ENCODE peak calls at places on chromosomes 11 and 22, in nine cellular contexts. Q, A, C, S, T, N, M, K and B are unnamed samples.

GRCh38 chr11:119790476-119790875 is 61.5 kb upstream of the NECTIN1 start:
- DNase-seq in Q (no peak), A (peak; percentile 15), C (no peak), S (no peak), T (no peak), N (no peak), M (no peak), K (no peak), B (no peak)

GRCh38 chr11:119666463-119667131 is 62.4 kb downstream of the NECTIN1 start:
- DNase-seq in Q (peak; percentile 81), A (peak; percentile 91), C (peak; percentile 90), S (peak; percentile 55), T (peak; percentile 76), N (peak; percentile 88), M (peak; percentile 41), K (peak; percentile 63), B (peak; percentile 82)

GRCh38 chr11:11311169-11311568 is 41.9 kb downstream of the CSNK2A3 start:
- DNase-seq in Q (no peak), A (no peak), C (no peak), S (no peak), T (no peak), N (no peak), M (no peak), K (no peak), B (no peak)

GRCh38 chr11:130817608-130817944 is 98.7 kb downstream of the SNX19 start:
- DNase-seq in Q (no peak), A (no peak), C (no peak), S (peak; percentile 72), T (no peak), N (no peak), M (no peak), K (no peak), B (no peak)

GRCh38 chr22:48954781-48955311 is 872.8 kb downstream of the BRD1 start:
- DNase-seq in Q (peak; percentile 27), A (no peak), C (no peak), S (no peak), T (no peak), N (peak; percentile 23), M (no peak), K (no peak), B (no peak)

GRCh38 chr22:18057568-18058209 is 20.1 kb upstream of the PEX26 start:
- DNase-seq in Q (peak; percentile 55), A (no peak), C (no peak), S (peak; percentile 98), T (peak; percentile 72), N (no peak), M (no peak), K (peak; percentile 60), B (no peak)

GRCh38 chr11:105100206-105100605 is 39.4 kb downstream of the CARD18 start:
- DNase-seq in Q (no peak), A (no peak), C (no peak), S (no peak), T (no peak), N (peak; percentile 28), M (no peak), K (no peak), B (no peak)

GRCh38 chr11:32893091-32893946 is 708 bp downstream of the QSER1 start:
- DNase-seq in Q (peak; percentile 35), A (peak; percentile 86), C (peak; percentile 65), S (peak; percentile 45), T (peak; percentile 70), N (peak; percentile 68), M (peak; percentile 74), K (peak; percentile 43), B (peak; percentile 67)

GRCh38 chr11:61838921-61839320 is 10.8 kb downstream of the FADS2 start:
- DNase-seq in Q (no peak), A (no peak), C (no peak), S (no peak), T (no peak), N (no peak), M (no peak), K (no peak), B (no peak)

GRCh38 chr22:36374603-36375024 is 13.2 kb downstream of the MYH9 start:
- DNase-seq in Q (no peak), A (no peak), C (no peak), S (peak; percentile 53), T (peak; percentile 80), N (no peak), M (peak; percentile 66), K (no peak), B (no peak)

GRCh38 chr22:44456661-44457412 is 41.2 kb downstream of the RTL6 start:
- DNase-seq in Q (no peak), A (no peak), C (no peak), S (no peak), T (no peak), N (no peak), M (no peak), K (no peak), B (no peak)

GRCh38 chr22:50507991-50508884 is at the start of gene NCAPH2:
- DNase-seq in Q (peak; percentile 97), A (peak; percentile 97), C (peak; percentile 99), S (peak; percentile 98), T (peak; percentile 96), N (peak; percentile 98), M (peak; percentile 96), K (peak; percentile 85), B (peak; percentile 97)

GRCh38 chr11:61603667-61604066 is 22.8 kb upstream of the SYT7 start:
- DNase-seq in Q (no peak), A (no peak), C (no peak), S (no peak), T (no peak), N (peak; percentile 80), M (no peak), K (no peak), B (no peak)

DNA sequence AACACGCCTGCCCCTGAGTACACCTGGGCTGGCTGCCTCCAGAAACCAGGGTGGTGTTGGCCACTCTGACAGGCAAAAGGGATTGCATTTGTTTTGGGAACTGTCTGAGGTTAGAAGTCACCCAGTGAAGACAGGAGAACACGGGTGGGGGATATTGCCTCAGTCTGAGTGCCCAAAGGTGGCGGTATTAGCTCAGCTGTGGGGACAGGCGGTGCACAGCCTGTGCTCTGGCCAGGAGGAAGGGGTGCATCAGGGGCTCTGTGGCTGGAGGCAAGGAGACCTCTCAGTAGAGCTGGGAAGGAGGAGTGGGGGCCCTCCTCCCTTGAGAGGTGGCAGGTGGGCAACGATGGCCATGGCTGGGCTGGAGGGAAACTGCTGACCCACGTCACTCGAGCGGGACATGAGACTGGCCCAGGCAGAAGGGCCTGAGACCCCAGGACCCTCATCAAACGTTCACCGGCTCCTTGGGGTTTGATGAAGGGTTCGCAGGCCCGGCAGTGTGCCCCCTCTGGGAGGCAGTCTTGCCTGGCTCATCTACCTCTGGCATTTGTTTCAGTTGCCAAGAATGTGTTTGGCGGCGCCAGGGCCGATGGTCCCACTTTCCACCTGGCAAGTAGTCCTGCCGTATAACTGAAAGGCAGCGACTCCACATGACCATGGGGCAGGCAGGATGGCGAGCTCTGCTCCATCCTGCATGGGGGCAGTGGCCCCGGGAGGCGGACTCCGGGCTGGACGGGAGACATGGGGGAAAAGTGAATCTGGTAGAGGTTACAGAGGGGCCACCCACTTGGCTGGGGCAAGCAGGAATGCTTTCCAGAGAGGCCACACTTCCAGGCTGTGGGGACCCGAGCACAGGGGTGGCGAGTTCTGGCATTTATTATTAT is 52.8 kb upstream of the SMIM38 start:
- DNase-seq in Q (no peak), A (peak; percentile 46), C (peak; percentile 42), S (no peak), T (peak; percentile 38), N (no peak), M (no peak), K (no peak), B (no peak)
- TF ChIP-seq CTCF in Q (no peak), A (no peak), C (peak; percentile 7), S (peak; percentile 23), T (peak; percentile 22), N (peak; percentile 39), M (no peak), K (peak; percentile 46), B (no peak)

GRCh38 chr11:13354335-13354734 is 76.7 kb downstream of the BMAL1 start:
- DNase-seq in Q (no peak), A (no peak), C (no peak), S (no peak), T (no peak), N (peak; percentile 70), M (no peak), K (no peak), B (no peak)
- TF ChIP-seq CTCF in Q (no peak), A (no peak), C (no peak), S (peak; percentile 34), T (peak; percentile 35), N (peak; percentile 71), M (no peak), K (peak; percentile 21), B (peak; percentile 28)

GRCh38 chr11:123035831-123036230 is 26.1 kb downstream of the HSPA8 start:
- DNase-seq in Q (no peak), A (no peak), C (no peak), S (no peak), T (no peak), N (no peak), M (no peak), K (no peak), B (no peak)
- TF ChIP-seq CTCF in Q (no peak), A (no peak), C (no peak), S (no peak), T (no peak), N (no peak), M (no peak), K (no peak), B (no peak)

GRCh38 chr22:19891350-19892248 is 36.9 kb upstream of the GNB1L start:
- DNase-seq in Q (no peak), A (no peak), C (no peak), S (peak; percentile 84), T (no peak), N (peak; percentile 83), M (peak; percentile 88), K (no peak), B (no peak)
- TF ChIP-seq CTCF in Q (no peak), A (no peak), C (no peak), S (no peak), T (no peak), N (peak; percentile 35), M (no peak), K (no peak), B (no peak)

GRCh38 chr11:66915866-66916265 is 42.3 kb downstream of the PC start:
- DNase-seq in Q (no peak), A (no peak), C (no peak), S (peak; percentile 62), T (no peak), N (no peak), M (no peak), K (no peak), B (no peak)
- TF ChIP-seq CTCF in Q (no peak), A (no peak), C (no peak), S (no peak), T (no peak), N (no peak), M (no peak), K (no peak), B (no peak)

GRCh38 chr22:30196141-30196866 is 50.3 kb downstream of the LIF start:
- DNase-seq in Q (peak; percentile 81), A (no peak), C (peak; percentile 87), S (peak; percentile 100), T (peak; percentile 97), N (peak; percentile 87), M (peak; percentile 70), K (peak; percentile 83), B (peak; percentile 23)
- TF ChIP-seq CTCF in Q (no peak), A (no peak), C (no peak), S (no peak), T (no peak), N (no peak), M (no peak), K (no peak), B (no peak)